ENCODE peak calls at places on chromosomes 13 and 19, in six cellular contexts. One of them, this sample, is unnamed.

GRCh38 chr13:38180100-38180499 is 169.6 kb upstream of the UFM1 start:
- DNase-seq in IMR-90: peak
- DNase-seq in heart right ventricle: no peak
- DNase-seq in A673: no peak
- DNase-seq in GM13976: no peak
- DNase-seq in psoas muscle: no peak
- DNase-seq in this sample: no peak

GRCh38 chr19:34274284-34274826 is 20.0 kb downstream of the GARRE1 start:
- DNase-seq in IMR-90: peak
- DNase-seq in heart right ventricle: no peak
- DNase-seq in A673: peak
- DNase-seq in GM13976: no peak
- DNase-seq in psoas muscle: no peak
- DNase-seq in this sample: no peak

GRCh38 chr13:97934590-97934989 is 18.9 kb upstream of the IPO5 start:
- DNase-seq in IMR-90: no peak
- DNase-seq in heart right ventricle: peak
- DNase-seq in A673: no peak
- DNase-seq in GM13976: no peak
- DNase-seq in psoas muscle: no peak
- DNase-seq in this sample: peak

GRCh38 chr19:3387645-3388589 is 21.5 kb downstream of the NFIC start:
- DNase-seq in IMR-90: peak
- DNase-seq in heart right ventricle: peak
- DNase-seq in A673: peak
- DNase-seq in GM13976: no peak
- DNase-seq in psoas muscle: peak
- DNase-seq in this sample: no peak

GRCh38 chr19:33773704-33774624 is 22.7 kb upstream of the KCTD15 start:
- DNase-seq in IMR-90: no peak
- DNase-seq in heart right ventricle: no peak
- DNase-seq in A673: no peak
- DNase-seq in GM13976: no peak
- DNase-seq in psoas muscle: no peak
- DNase-seq in this sample: no peak

GRCh38 chr19:29724102-29724641 is 9.1 kb upstream of the C19orf12 start:
- DNase-seq in IMR-90: peak
- DNase-seq in heart right ventricle: no peak
- DNase-seq in A673: peak
- DNase-seq in GM13976: no peak
- DNase-seq in psoas muscle: no peak
- DNase-seq in this sample: peak

GRCh38 chr13:112859817-112860190 is 109.2 kb upstream of the MCF2L start:
- DNase-seq in IMR-90: peak
- DNase-seq in heart right ventricle: no peak
- DNase-seq in A673: peak
- DNase-seq in GM13976: peak
- DNase-seq in psoas muscle: no peak
- DNase-seq in this sample: no peak

GRCh38 chr13:77176350-77176749 is 149.4 kb upstream of the FBXL3 start:
- DNase-seq in IMR-90: peak
- DNase-seq in heart right ventricle: no peak
- DNase-seq in A673: no peak
- DNase-seq in GM13976: no peak
- DNase-seq in psoas muscle: no peak
- DNase-seq in this sample: no peak

GRCh38 chr19:4284176-4284958 is 5.3 kb downstream of the SHD start:
- DNase-seq in IMR-90: no peak
- DNase-seq in heart right ventricle: no peak
- DNase-seq in A673: peak
- DNase-seq in GM13976: no peak
- DNase-seq in psoas muscle: no peak
- DNase-seq in this sample: peak

GRCh38 chr13:31909889-31910551 is 121.6 kb upstream of the FRY start:
- DNase-seq in IMR-90: peak
- DNase-seq in heart right ventricle: peak
- DNase-seq in A673: peak
- DNase-seq in GM13976: no peak
- DNase-seq in psoas muscle: no peak
- DNase-seq in this sample: peak

GRCh38 chr13:89883893-89884448 is 1463.5 kb upstream of the MIR17HG start:
- DNase-seq in IMR-90: no peak
- DNase-seq in heart right ventricle: no peak
- DNase-seq in A673: no peak
- DNase-seq in GM13976: no peak
- DNase-seq in psoas muscle: no peak
- DNase-seq in this sample: no peak

GRCh38 chr13:46551410-46552301 is 1.3 kb upstream of the LRCH1 start:
- DNase-seq in IMR-90: peak
- DNase-seq in heart right ventricle: peak
- DNase-seq in A673: peak
- DNase-seq in GM13976: peak
- DNase-seq in psoas muscle: peak
- DNase-seq in this sample: peak

GRCh38 chr13:83880275-83881027 is 1.8 kb downstream of the SLITRK1 start:
- DNase-seq in IMR-90: no peak
- DNase-seq in heart right ventricle: no peak
- DNase-seq in A673: no peak
- DNase-seq in GM13976: no peak
- DNase-seq in psoas muscle: no peak
- DNase-seq in this sample: peak

GRCh38 chr19:45499196-45500180 is 1.2 kb downstream of the PPM1N start:
- DNase-seq in IMR-90: no peak
- DNase-seq in heart right ventricle: no peak
- DNase-seq in A673: peak
- DNase-seq in GM13976: peak
- DNase-seq in psoas muscle: peak
- DNase-seq in this sample: peak

GRCh38 chr13:33303885-33304284 is 18.3 kb upstream of the STARD13 start:
- DNase-seq in IMR-90: peak
- DNase-seq in heart right ventricle: no peak
- DNase-seq in A673: no peak
- DNase-seq in GM13976: no peak
- DNase-seq in psoas muscle: no peak
- DNase-seq in this sample: no peak

GRCh38 chr13:75073791-75074190 is 408.2 kb downstream of the TBC1D4 start:
- DNase-seq in IMR-90: no peak
- DNase-seq in heart right ventricle: no peak
- DNase-seq in A673: no peak
- DNase-seq in GM13976: no peak
- DNase-seq in psoas muscle: no peak
- DNase-seq in this sample: no peak

GRCh38 chr13:63636231-63636993 is 2220.8 kb upstream of the PCDH20 start:
- DNase-seq in IMR-90: no peak
- DNase-seq in heart right ventricle: no peak
- DNase-seq in A673: peak
- DNase-seq in GM13976: no peak
- DNase-seq in psoas muscle: no peak
- DNase-seq in this sample: no peak

GRCh38 chr19:39398297-39398864 is 7.2 kb downstream of the MED29 start:
- DNase-seq in IMR-90: peak
- DNase-seq in heart right ventricle: peak
- DNase-seq in A673: no peak
- DNase-seq in GM13976: peak
- DNase-seq in psoas muscle: peak
- DNase-seq in this sample: no peak

GRCh38 chr19:19423322-19423721 is 17.8 kb downstream of the GATAD2A start:
- DNase-seq in IMR-90: no peak
- DNase-seq in heart right ventricle: no peak
- DNase-seq in A673: no peak
- DNase-seq in GM13976: no peak
- DNase-seq in psoas muscle: no peak
- DNase-seq in this sample: no peak

GRCh38 chr19:13506550-13506878 is 235 bp upstream of the CACNA1A start:
- DNase-seq in IMR-90: peak
- DNase-seq in heart right ventricle: no peak
- DNase-seq in A673: no peak
- DNase-seq in GM13976: no peak
- DNase-seq in psoas muscle: no peak
- DNase-seq in this sample: peak
- TF ChIP-seq CTCF in IMR-90: peak
- TF ChIP-seq CTCF in heart right ventricle: no peak
- TF ChIP-seq CTCF in A673: no peak
- TF ChIP-seq CTCF in GM13976: no peak
- TF ChIP-seq CTCF in psoas muscle: no peak
- TF ChIP-seq CTCF in this sample: no peak

DNA sequence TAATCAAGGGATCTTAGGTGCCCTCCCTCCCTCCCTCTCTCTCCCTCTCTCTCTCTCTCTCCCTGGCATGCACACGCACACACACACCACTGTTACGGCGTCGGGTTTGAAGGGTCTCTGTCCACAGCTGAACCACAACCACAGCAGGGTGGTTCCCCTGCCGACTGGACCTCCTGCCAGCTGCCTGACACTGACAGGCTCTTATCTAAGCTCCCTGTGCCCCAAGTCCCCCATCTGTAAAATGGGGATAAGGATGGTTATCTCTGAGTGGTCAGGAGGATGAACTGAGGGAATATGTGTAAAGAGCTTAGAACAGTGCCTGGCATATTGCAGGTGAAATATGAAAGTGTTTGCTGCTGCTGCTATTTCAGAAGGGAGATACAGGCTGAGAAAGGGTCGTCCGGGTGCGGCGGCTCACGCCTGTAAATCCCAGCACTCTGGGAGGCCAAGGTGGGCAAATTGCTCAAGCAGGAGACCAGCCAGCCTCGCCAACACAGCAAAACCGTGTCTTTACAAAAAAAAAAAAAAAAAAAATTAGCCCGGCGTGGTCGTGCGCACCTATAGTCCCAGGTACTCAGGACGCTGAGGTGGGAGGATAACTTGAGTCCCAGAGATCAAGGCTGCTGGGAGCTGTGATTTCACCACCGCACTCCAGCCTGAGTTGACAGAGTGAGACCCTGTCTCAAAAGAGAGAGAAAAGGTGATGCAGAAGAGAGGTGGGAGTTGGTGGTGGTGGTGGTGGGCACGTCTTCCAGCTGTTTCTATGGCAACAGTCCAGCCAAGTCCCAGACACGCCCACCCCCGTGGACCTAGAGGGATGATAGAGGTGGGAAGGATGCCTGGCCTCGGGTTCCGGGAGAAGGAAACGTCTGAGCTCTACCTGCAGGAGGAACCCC is 972 bp upstream of the SHISA7 start:
- DNase-seq in IMR-90: no peak
- DNase-seq in heart right ventricle: no peak
- DNase-seq in A673: no peak
- DNase-seq in GM13976: no peak
- DNase-seq in psoas muscle: no peak
- DNase-seq in this sample: no peak
- TF ChIP-seq CTCF in IMR-90: no peak
- TF ChIP-seq CTCF in heart right ventricle: no peak
- TF ChIP-seq CTCF in A673: no peak
- TF ChIP-seq CTCF in GM13976: no peak
- TF ChIP-seq CTCF in psoas muscle: no peak
- TF ChIP-seq CTCF in this sample: no peak

DNA sequence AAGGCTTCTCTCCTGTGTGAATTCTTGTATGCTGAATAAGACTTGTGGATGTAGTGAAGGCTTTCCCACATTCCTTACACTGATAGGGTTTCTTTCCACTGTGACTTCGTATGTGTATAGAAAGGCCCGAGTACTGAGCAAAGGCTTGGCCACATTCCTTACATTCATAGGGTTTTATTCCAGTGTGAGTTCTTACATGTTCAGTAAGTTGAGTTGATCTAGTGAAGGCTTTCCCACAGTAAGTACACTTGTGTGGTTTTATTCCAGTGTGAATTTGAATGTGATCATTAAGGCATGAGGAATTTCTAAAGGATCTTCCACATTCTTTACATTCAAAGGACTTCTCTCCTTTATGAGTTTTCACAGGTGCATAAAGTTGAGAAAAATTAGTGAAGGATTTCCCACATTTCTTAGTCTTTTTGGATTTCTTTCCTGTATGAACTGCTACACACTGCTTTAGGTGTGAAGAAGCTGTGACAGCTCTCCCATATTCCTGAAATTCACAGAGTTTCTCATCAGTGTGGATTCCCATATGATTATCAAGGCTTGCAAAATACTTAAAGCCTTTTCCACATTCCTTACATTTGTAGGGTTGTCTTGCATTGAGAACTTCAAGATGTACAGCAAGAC is 10.4 kb downstream of the ZNF561 start:
- DNase-seq in IMR-90: no peak
- DNase-seq in heart right ventricle: no peak
- DNase-seq in A673: no peak
- DNase-seq in GM13976: no peak
- DNase-seq in psoas muscle: no peak
- DNase-seq in this sample: no peak
- TF ChIP-seq CTCF in IMR-90: no peak
- TF ChIP-seq CTCF in heart right ventricle: no peak
- TF ChIP-seq CTCF in A673: no peak
- TF ChIP-seq CTCF in GM13976: no peak
- TF ChIP-seq CTCF in psoas muscle: no peak
- TF ChIP-seq CTCF in this sample: no peak

GRCh38 chr19:17339088-17339741 is 1.9 kb downstream of the GTPBP3 start:
- DNase-seq in IMR-90: no peak
- DNase-seq in heart right ventricle: no peak
- DNase-seq in A673: peak
- DNase-seq in GM13976: no peak
- DNase-seq in psoas muscle: no peak
- DNase-seq in this sample: no peak

GRCh38 chr19:17337675-17338439 is 504 bp downstream of the GTPBP3 start:
- DNase-seq in IMR-90: no peak
- DNase-seq in heart right ventricle: no peak
- DNase-seq in A673: peak
- DNase-seq in GM13976: peak
- DNase-seq in psoas muscle: no peak
- DNase-seq in this sample: peak

GRCh38 chr19:17335575-17335974 is 920 bp upstream of the ANO8 start:
- DNase-seq in IMR-90: no peak
- DNase-seq in heart right ventricle: no peak
- DNase-seq in A673: no peak
- DNase-seq in GM13976: no peak
- DNase-seq in psoas muscle: no peak
- DNase-seq in this sample: no peak

GRCh38 chr19:17338440-17339078 is 1.2 kb downstream of the GTPBP3 start:
- DNase-seq in IMR-90: no peak
- DNase-seq in heart right ventricle: no peak
- DNase-seq in A673: no peak
- DNase-seq in GM13976: no peak
- DNase-seq in psoas muscle: no peak
- DNase-seq in this sample: no peak

DNA sequence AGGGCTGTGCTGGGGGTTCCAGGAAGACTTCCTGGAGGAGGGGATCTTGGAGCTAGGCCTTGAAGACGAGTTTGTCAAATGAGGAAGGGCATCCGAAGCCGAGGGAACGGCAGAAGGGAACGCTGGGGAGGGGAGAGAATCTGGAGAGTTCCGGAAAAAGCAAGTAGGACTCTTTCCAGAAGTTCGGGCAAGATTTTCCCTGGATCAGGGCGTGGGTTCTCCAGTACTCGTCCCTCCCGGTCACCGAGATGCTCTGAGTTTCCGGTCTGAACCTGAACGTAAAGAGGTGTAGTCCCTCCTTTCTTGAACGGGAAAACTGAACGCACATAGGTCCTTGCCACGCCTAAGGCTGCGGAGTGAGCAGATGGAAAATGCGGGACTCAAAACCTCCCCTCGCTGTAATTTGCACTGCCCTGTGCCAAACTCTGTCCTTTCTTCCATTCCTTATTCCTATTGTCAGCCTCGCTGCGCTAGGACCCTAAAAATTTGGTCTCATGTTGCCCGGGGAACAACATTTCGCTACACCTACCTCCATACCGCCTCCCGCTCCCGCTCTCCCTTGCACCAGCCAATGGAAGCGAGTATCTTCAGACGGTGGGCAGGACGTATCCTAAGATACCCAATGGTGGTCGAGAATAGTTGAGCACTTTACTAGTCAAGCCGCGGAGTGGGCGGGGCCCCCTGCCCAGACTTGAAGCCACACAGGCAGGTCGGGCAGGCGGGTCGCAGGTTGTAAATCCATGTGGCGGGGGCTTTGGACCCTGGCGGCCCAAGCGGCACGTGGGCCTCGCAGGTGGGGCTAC is at the start of gene GTPBP3:
- DNase-seq in IMR-90: peak
- DNase-seq in heart right ventricle: peak
- DNase-seq in A673: peak
- DNase-seq in GM13976: peak
- DNase-seq in psoas muscle: peak
- DNase-seq in this sample: peak
- TF ChIP-seq CTCF in IMR-90: no peak
- TF ChIP-seq CTCF in heart right ventricle: no peak
- TF ChIP-seq CTCF in A673: no peak
- TF ChIP-seq CTCF in GM13976: no peak
- TF ChIP-seq CTCF in psoas muscle: no peak
- TF ChIP-seq CTCF in this sample: no peak

This sample was measured in neural progenitor cell.